ENCODE peak calls at places on chromosomes 12 and 14, in five cellular contexts. R, F, W, E and A are unnamed samples.

GRCh38 chr12:89162704-89163261 is 189.5 kb downstream of the DUSP6 start:
- DNase-seq in R (peak; percentile 96), F (peak; percentile 44), W (peak; percentile 18), E (peak; percentile 99), A (peak; percentile 32)

GRCh38 chr12:40103043-40103442 is 2.8 kb downstream of the SLC2A13 start:
- DNase-seq in R (no peak), F (no peak), W (no peak), E (no peak), A (no peak)

GRCh38 chr12:69527506-69528272 is 57.5 kb downstream of the FRS2 start:
- DNase-seq in R (peak; percentile 89), F (no peak), W (no peak), E (peak; percentile 91), A (peak; percentile 84)

GRCh38 chr14:104372390-104373054 is 207.0 kb upstream of the C14orf180 start:
- DNase-seq in R (no peak), F (no peak), W (no peak), E (no peak), A (no peak)

GRCh38 chr12:209851-210250 is 4.1 kb downstream of the SLC6A12 start:
- DNase-seq in R (no peak), F (no peak), W (no peak), E (no peak), A (no peak)

GRCh38 chr14:60722836-60723217 is 1.3 kb downstream of the SIX4 start:
- DNase-seq in R (no peak), F (peak; percentile 7), W (peak; percentile 33), E (peak; percentile 11), A (peak; percentile 78)

GRCh38 chr14:22671622-22672021 is 27.5 kb upstream of the OR6J1 start:
- DNase-seq in R (no peak), F (no peak), W (no peak), E (no peak), A (no peak)

GRCh38 chr12:6171409-6172015 is 28.7 kb upstream of the CD9 start:
- DNase-seq in R (no peak), F (no peak), W (peak; percentile 31), E (no peak), A (no peak)

GRCh38 chr12:130775953-130776856 is 60.1 kb upstream of the RIMBP2 start:
- DNase-seq in R (peak; percentile 88), F (peak; percentile 29), W (peak; percentile 39), E (peak; percentile 88), A (peak; percentile 98)

GRCh38 chr12:118436002-118436724 is 59.8 kb downstream of the SUDS3 start:
- DNase-seq in R (peak; percentile 27), F (no peak), W (no peak), E (no peak), A (no peak)

GRCh38 chr12:126443977-126444376 is 1378.7 kb downstream of the AACS start:
- DNase-seq in R (no peak), F (no peak), W (no peak), E (no peak), A (no peak)

GRCh38 chr14:50308363-50308762 is 3.7 kb downstream of the L2HGDH start:
- DNase-seq in R (peak; percentile 35), F (no peak), W (no peak), E (peak; percentile 34), A (peak; percentile 22)

GRCh38 chr14:103086771-103087342 is 2.8 kb downstream of the LBHD2 start:
- DNase-seq in R (no peak), F (no peak), W (no peak), E (no peak), A (peak; percentile 87)

GRCh38 chr12:81416571-81416970 is 338.7 kb downstream of the ACSS3 start:
- DNase-seq in R (no peak), F (no peak), W (no peak), E (no peak), A (no peak)

GRCh38 chr14:55434805-55435174 is 5.6 kb downstream of the TBPL2 start:
- DNase-seq in R (peak; percentile 96), F (no peak), W (no peak), E (no peak), A (no peak)

GRCh38 chr14:68952544-68953535 is 26.3 kb downstream of the ACTN1 start:
- DNase-seq in R (no peak), F (no peak), W (no peak), E (peak; percentile 94), A (no peak)

GRCh38 chr14:100304825-100305445 is 1.3 kb downstream of the SLC25A29 start:
- DNase-seq in R (peak; percentile 48), F (peak; percentile 64), W (peak; percentile 85), E (peak; percentile 22), A (peak; percentile 97)

GRCh38 chr12:91574975-91575374 is 392.4 kb upstream of the DCN start:
- DNase-seq in R (no peak), F (no peak), W (no peak), E (no peak), A (no peak)

GRCh38 chr12:67988600-67988999 is 647 bp upstream of the IFNG-AS1 start:
- DNase-seq in R (no peak), F (no peak), W (no peak), E (no peak), A (no peak)

GRCh38 chr12:21656931-21657335 is 709 bp downstream of the LDHB start:
- DNase-seq in R (peak; percentile 11), F (peak; percentile 42), W (peak; percentile 48), E (peak; percentile 50), A (no peak)

GRCh38 chr12:81021131-81021530 is 56.7 kb upstream of the ACSS3 start:
- DNase-seq in R (no peak), F (no peak), W (no peak), E (no peak), A (no peak)

GRCh38 chr12:47504775-47505446 is 200.9 kb downstream of the RPAP3 start:
- DNase-seq in R (peak; percentile 52), F (no peak), W (no peak), E (peak; percentile 82), A (peak; percentile 30)
- H3K27ac ChIP-seq in R (no peak overlapping the region), F (no peak overlapping the region), W (no peak overlapping the region), E (peak overlapping the region; percentile 2), A (peak overlapping the region; percentile 69)

GRCh38 chr12:15979096-15980091 is 68.3 kb downstream of the DERA start:
- DNase-seq in R (peak; percentile 60), F (peak; percentile 43), W (no peak), E (peak; percentile 93), A (peak; percentile 74)
- TF ChIP-seq CTCF in R (peak; percentile 62), F (peak; percentile 47), W (peak; percentile 33), E (peak; percentile 37), A (peak; percentile 56)

GRCh38 chr12:56326126-56326525 is 7.7 kb downstream of the PAN2 start:
- DNase-seq in R (no peak), F (no peak), W (no peak), E (no peak), A (no peak)
- H3K36me3 ChIP-seq in R (peaks cover 2% of the 10 kb centered on the region), F (no peaks in the 10 kb centered on the region), W (peaks cover 39% of the 10 kb centered on the region), E (peaks cover 35% of the 10 kb centered on the region), A (peaks cover 31% of the 10 kb centered on the region)

DNA sequence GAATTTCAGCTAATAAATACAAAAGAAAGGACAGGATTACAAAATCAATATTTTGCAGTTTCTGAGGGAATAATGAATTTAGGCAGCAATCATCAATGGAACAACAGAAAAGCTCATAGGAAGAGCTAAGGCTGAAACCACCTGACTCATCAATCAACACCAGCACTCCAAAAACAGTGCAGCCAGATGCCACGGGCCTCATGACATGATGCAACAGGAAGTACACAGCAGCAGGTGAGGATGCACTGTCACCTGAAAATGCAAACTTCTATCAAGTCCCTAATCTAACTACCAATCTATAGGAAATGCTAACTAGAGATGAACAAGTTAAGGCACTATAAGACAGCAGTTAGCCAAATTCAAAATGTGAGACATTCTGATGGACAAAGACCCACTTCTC is 21.7 kb downstream of the GNS start:
- DNase-seq in R (no peak), F (no peak), W (no peak), E (no peak), A (no peak)
- H3K27ac ChIP-seq in R (no peak overlapping the region), F (no peak overlapping the region), W (no peak overlapping the region), E (no peak overlapping the region), A (no peak overlapping the region)